ENCODE peak calls at places on chromosome 11, in seven cellular contexts. K is endodermal cell, Y is Panc1, N is IMR-90, V is GM23338, J is GM23248, A is brain microvascular endothelial cell. Q is an unnamed sample. For H3K27me3, the result is how much of the 10 kb centered on the place peaks cover.

GRCh38 chr11:120547871-120548681 is 36.5 kb downstream of the GRIK4 start:
- DNase-seq in J (peak), Y (no peak), V (peak), N (peak), A (peak), K (no peak), Q (peak)

GRCh38 chr11:128379587-128380279 is 207.6 kb downstream of the ETS1 start:
- DNase-seq in A (no peak), V (no peak), J (no peak), Y (no peak), N (no peak), K (no peak), Q (no peak)

GRCh38 chr11:23509023-23509422 is 648.7 kb upstream of the CCDC179 start:
- DNase-seq in N (peak), A (peak), K (no peak), V (no peak), J (peak), Y (no peak), Q (no peak)

GRCh38 chr11:61699737-61700160 is 19.6 kb downstream of the DAGLA start:
- DNase-seq in Y (no peak), K (no peak), J (no peak), A (no peak), N (no peak), V (no peak), Q (no peak)

GRCh38 chr11:70537576-70538571 is 139.5 kb downstream of the CTTN start:
- DNase-seq in N (no peak), A (no peak), Y (no peak), K (no peak), J (no peak), V (no peak), Q (no peak)

GRCh38 chr11:83766932-83767331 is 480.8 kb upstream of the CCDC90B start:
- DNase-seq in A (no peak), K (no peak), J (no peak), N (no peak), V (no peak), Y (no peak), Q (no peak)

GRCh38 chr11:10317281-10317755 is 12.4 kb downstream of the ADM start:
- DNase-seq in K (peak), Y (no peak), N (peak), J (no peak), V (no peak), A (no peak), Q (no peak)

GRCh38 chr11:69253028-69253427 is 40.9 kb upstream of the MYEOV start:
- DNase-seq in Y (no peak), N (peak), A (peak), K (no peak), V (no peak), J (peak), Q (no peak)

GRCh38 chr11:60498853-60499252 is 6.3 kb downstream of the MS4A12 start:
- DNase-seq in K (no peak), A (no peak), J (peak), N (no peak), V (no peak), Y (no peak), Q (no peak)

GRCh38 chr11:92259861-92260260 is 35.2 kb downstream of the FAT3 start:
- DNase-seq in A (no peak), J (no peak), N (no peak), Y (no peak), V (no peak), K (no peak), Q (no peak)

GRCh38 chr11:128497057-128497957 is 90.1 kb downstream of the ETS1 start:
- DNase-seq in Y (peak), V (no peak), A (peak), K (peak), J (peak), N (peak), Q (no peak)

GRCh38 chr11:61153593-61154090 is 7.6 kb downstream of the VPS37C start:
- DNase-seq in N (no peak), J (peak), V (peak), Y (no peak), K (no peak), A (no peak), Q (no peak)

GRCh38 chr11:70084046-70084984 is 6.2 kb downstream of the ANO1 start:
- DNase-seq in N (no peak), V (no peak), A (no peak), K (no peak), J (no peak), Y (no peak), Q (no peak)

GRCh38 chr11:88478136-88478785 is 140.7 kb upstream of the CTSC start:
- DNase-seq in N (peak), Y (no peak), K (no peak), A (no peak), J (peak), V (no peak), Q (no peak)

GRCh38 chr11:67630943-67631331 is 1.2 kb upstream of the NUDT8 start:
- DNase-seq in K (no peak), V (no peak), N (no peak), A (no peak), Y (no peak), J (no peak), Q (no peak)

GRCh38 chr11:27700351-27701261 is at the start of gene BDNF:
- DNase-seq in Y (no peak), J (peak), A (no peak), N (peak), K (peak), V (peak), Q (no peak)

GRCh38 chr11:27697679-27698275 is 2.5 kb downstream of the BDNF start:
- DNase-seq in A (no peak), N (no peak), K (no peak), Y (no peak), V (peak), J (peak), Q (no peak)

GRCh38 chr11:27699926-27700350 is 317 bp downstream of the BDNF start:
- DNase-seq in Y (no peak), J (peak), N (no peak), V (peak), A (no peak), K (peak), Q (no peak)

GRCh38 chr11:27698872-27699241 is 1.4 kb downstream of the BDNF start:
- DNase-seq in Y (no peak), N (peak), J (peak), K (peak), V (peak), A (peak), Q (no peak)

GRCh38 chr11:27699242-27699925 is 871 bp downstream of the BDNF start:
- DNase-seq in A (no peak), K (peak), V (peak), J (peak), Y (no peak), N (peak), Q (no peak)
- H3K27me3 ChIP-seq in A (under half), K (half or more), V (under half), J (under half), Y (under half), N (under half), Q (under half)

DNA sequence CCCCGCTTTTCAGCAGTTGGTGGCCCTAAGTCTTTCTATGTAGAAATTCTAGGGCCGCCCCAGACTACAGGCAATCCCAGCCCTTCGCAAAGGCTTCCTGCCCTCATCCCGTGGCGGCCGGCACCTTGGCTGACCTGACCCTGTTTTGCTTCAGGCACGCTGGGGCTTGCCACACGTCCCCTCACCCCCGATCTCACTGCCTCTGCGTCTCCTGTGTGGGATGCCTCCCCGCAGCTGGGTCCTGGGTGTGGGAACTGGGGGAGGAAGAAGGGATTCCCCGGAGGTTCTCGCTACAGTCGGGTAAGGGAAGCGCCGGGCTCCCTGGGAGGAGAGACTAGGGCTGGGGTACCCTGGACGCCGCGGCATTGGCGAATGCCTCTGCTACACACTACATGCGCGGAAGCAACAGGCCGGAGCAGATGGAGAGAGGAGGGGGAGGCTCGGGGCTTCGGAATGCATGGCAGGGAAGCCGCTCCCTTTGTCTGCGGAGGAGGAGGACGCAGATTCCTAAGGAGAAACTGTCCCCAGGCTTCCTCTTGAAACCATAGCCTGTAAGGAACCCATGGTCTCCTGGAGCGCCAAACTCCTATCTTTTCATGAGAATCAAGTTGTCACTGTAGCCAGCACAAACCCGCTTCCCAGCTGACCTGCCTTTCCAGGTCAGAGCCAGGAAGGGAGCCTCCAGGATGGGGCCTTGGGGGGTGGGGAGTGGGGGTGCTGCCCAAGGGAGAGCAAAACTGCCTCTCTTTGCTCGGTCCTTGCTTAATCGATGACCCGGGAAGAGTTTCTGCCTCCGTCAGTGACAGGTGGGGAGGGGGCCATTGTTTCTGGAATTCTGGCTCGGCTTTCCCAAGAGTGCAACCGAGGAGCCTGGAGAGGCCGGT is 1.4 kb downstream of the DTX4 start:
- DNase-seq in K (peak), Y (no peak), V (peak), A (no peak), N (peak), J (peak), Q (peak)
- H3K27ac ChIP-seq in K (peak), Y (no peak), V (no peak), A (no peak), N (peak), J (no peak), Q (peak)

GRCh38 chr11:313304-313786 is 495 bp upstream of the IFITM1 start:
- DNase-seq in N (no peak), V (no peak), K (no peak), Y (no peak), J (peak), A (no peak), Q (no peak)

GRCh38 chr11:306645-307371 is 808 bp upstream of the IFITM2 start:
- DNase-seq in J (no peak), Y (no peak), A (no peak), K (no peak), N (no peak), V (no peak), Q (no peak)

GRCh38 chr11:312092-312816 is 1.6 kb upstream of the IFITM1 start:
- DNase-seq in Y (no peak), J (no peak), V (no peak), A (no peak), K (peak), N (no peak), Q (no peak)

GRCh38 chr11:305834-306211 is 1.8 kb upstream of the IFITM2 start:
- DNase-seq in K (no peak), Y (no peak), N (no peak), A (no peak), V (no peak), J (no peak), Q (no peak)

DNA sequence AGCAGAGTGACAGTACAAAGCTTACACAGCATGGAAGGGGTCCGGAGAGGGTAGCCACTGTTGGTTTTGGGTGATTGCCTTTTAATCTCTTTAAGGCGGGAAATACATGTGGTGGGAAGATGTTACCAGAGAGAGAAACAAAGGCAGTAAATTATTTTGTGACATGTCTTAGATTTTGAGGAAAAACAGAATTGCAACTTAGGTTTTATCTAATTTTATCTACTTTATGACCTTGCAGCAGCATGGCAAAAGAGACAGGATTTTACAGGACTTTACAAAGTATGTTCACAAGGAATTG is 1.9 kb downstream of the IFITM2 start:
- DNase-seq in V (no peak), Y (no peak), A (no peak), N (no peak), J (no peak), K (no peak), Q (no peak)
- H3K4me3 ChIP-seq in V (peak), Y (peak), A (peak), N (peak), J (peak), K (peak), Q (peak)

GRCh38 chr11:16598906-16599305 is 139.5 kb upstream of the C11orf58 start:
- DNase-seq in V (no peak), A (no peak), Y (no peak), J (no peak), N (no peak), K (no peak), Q (no peak)
- H3K27me3 ChIP-seq in V (half or more), A (under half), Y (under half), J (under half), N (under half), K (half or more), Q (under half)

DNA sequence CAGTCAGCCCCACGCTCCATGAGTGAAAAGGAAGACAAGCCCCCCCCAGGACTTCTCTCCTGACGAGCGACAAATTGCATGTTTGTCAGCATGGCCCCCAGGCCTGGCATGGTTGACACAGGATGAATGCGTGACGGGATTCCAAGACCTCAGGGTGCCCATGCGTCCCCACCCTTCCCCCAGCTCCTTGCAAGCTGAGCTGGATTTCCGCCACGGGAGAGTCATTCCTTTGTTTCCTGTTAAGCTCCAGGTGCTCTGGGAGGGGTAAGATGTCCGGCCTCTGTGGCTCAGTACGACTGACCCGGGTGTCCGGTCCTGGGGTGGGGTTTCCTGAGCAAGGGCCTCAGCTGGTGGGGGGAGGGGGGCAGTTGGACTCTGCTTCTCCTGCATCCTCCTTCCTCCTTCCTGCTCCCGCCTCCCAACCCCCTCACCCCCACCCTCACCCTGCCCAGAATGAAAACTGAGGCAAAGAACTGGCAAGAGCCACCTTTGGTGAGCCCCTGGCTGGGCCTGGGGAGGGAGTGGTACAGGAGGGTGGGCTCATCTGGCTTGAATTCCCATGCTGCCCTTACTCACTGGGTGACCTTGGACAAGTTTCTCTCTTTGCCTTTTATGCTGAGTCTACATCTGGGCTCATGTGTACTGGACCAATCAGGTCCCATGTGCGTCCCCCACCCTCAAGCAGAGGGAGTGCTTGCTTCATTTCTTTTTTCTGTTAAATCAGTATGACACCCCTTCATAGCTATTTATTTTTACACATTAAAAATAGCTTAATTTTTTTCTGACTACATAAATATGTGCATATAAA is 2.5 kb downstream of the CDC42EP2 start:
- DNase-seq in Y (no peak), V (peak), J (peak), N (peak), K (peak), A (no peak), Q (peak)
- H3K27ac ChIP-seq in Y (peak), V (peak), J (peak), N (peak), K (no peak), A (peak), Q (peak)

DNA sequence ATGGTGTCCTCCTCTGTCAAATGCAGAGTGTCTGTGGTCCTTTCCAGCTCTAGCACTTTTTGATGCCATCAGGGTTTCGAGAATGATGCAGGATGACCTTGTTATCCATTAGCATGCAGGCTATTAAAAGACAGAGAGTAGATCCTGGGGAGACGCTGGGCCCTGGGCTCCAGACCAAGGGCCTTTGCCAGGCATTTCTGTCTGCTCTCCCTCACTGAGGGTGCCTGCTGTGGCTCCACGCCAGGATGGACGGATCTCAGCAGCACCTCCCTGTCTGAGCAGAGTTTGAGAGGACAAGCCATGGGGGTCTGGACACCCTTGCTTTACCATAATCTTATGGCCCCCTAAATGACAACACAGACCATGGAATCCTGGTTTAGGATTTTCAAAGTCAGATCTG is 110.8 kb upstream of the CD82 start:
- DNase-seq in V (no peak), K (no peak), A (no peak), N (no peak), J (no peak), Y (no peak), Q (no peak)
- H3K4me3 ChIP-seq in V (no peak), K (no peak), A (no peak), N (no peak), J (no peak), Y (no peak), Q (no peak)

DNA sequence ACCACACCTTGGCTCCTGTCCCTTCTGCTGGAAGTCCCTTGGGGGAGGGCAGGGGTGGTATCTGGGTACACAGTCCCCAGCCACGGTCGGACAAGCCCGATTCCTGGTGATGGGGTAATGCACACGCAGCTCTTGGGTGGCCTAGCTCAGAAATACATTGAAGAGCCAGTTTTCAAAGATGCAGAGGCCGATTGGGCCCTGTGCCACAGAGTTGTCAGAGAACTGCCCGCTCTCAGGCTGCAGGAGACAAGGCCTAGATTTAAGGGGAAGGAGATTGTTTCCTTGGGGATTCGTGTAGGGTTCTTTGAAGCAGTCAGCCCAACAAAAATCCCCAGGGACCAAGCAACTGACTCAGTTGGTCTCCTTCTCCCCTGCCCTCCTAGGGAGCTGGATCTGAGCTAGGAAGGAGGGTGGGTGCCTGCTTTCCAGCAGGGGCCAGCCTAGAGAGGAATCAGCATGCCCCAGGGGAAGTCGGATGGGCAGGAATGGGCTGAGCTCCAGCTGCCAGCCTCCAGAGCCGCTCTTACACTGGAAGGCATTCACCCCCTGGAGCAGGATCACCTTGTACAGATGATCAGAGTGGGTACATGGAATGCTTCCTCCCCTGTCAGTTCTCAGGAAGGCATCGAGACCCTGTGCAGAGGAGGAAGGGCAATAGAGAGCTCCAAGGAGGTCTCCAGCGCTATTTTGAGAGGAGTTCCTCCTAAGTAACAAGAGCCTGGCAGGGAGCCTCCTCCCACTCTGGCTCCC is 3.3 kb upstream of the SCN4B start:
- DNase-seq in N (no peak), A (no peak), J (no peak), K (no peak), Y (no peak), V (no peak), Q (no peak)
- H3K27me3 ChIP-seq in N (half or more), A (half or more), J (half or more), K (half or more), Y (under half), V (half or more), Q (under half)

DNA sequence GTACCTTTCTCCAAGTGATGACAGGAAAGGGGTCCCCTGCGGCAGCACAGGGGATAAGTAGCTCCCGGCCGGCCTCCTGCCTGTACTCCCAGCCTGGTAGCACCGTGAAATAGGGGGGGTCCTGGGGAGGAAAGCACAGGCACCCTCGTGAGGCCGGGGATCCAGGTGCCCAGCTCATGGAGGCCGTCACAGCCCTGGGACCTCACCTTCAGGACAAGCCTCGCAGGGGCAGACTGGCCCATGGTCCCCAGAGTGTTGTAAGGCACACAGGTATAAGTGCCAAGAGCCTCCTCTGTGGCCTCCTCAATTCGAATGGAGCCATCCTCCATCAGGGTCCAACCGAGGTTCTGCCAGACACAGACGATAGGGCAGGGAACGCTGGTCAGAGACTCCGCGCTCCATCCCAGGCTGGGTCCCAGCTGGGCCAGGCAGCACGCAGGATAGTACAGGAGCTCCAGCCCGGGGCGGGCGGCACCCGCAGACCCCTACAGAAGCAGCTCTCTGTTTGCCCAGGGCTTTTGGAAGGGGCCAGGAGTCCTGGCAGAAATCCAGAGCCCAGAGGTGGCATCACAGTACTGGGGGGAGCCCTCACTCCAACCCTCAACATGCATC is 25.2 kb downstream of the IGSF9B start:
- DNase-seq in J (no peak), N (no peak), V (no peak), K (no peak), A (no peak), Y (no peak), Q (no peak)
- H3K27ac ChIP-seq in J (no peak), N (no peak), V (no peak), K (no peak), A (no peak), Y (no peak), Q (peak)